ENCODE peak calls at places on chromosome 16, in four cellular contexts. K is mammary epithelial cell, P is SK-N-SH, U is GM23338. A is an unnamed sample. For H3K79me2 and H3K36me3, the result is how much of the 10 kb centered on the place peaks cover.

GRCh38 chr16:86261379-86261778 is 248.9 kb upstream of the FOXF1 start:
- DNase-seq in K (peak), P (no peak), U (no peak), A (no peak)

GRCh38 chr16:12147681-12148479 is 171.3 kb downstream of the SNX29 start:
- DNase-seq in K (no peak), P (no peak), U (peak), A (no peak)

GRCh38 chr16:513950-514349 is 13.6 kb upstream of the CAPN15 start:
- DNase-seq in K (no peak), P (no peak), U (no peak), A (no peak)

GRCh38 chr16:88338111-88338510 is 44.6 kb upstream of the ZNF469 start:
- DNase-seq in K (no peak), P (no peak), U (peak), A (no peak)

GRCh38 chr16:7115898-7116297 is 216.7 kb upstream of the RBFOX1 start:
- DNase-seq in K (no peak), P (no peak), U (no peak), A (no peak)

GRCh38 chr16:58451263-58451662 is 48.7 kb upstream of the NDRG4 start:
- DNase-seq in K (no peak), P (peak), U (no peak), A (no peak)

GRCh38 chr16:88014201-88014781 is 63.1 kb downstream of the BANP start:
- DNase-seq in K (no peak), P (no peak), U (no peak), A (no peak)

GRCh38 chr16:86809458-86809955 is 231.2 kb downstream of the FOXL1 start:
- DNase-seq in K (peak), P (no peak), U (peak), A (no peak)

GRCh38 chr16:10770907-10771306 is 27.3 kb downstream of the NUBP1 start:
- DNase-seq in K (no peak), P (no peak), U (no peak), A (no peak)

GRCh38 chr16:64351116-64351515 is 770.7 kb downstream of the CDH11 start:
- DNase-seq in K (no peak), P (no peak), U (no peak), A (no peak)

GRCh38 chr16:3173892-3174617 is 13.9 kb upstream of the OR1F1 start:
- DNase-seq in K (peak), P (peak), U (peak), A (no peak)

GRCh38 chr16:49021136-49021535 is 260.5 kb downstream of the CBLN1 start:
- DNase-seq in K (peak), P (peak), U (peak), A (peak)

GRCh38 chr16:714079-714478 is 839 bp upstream of the METRN start:
- DNase-seq in K (no peak), P (no peak), U (no peak), A (no peak)

DNA sequence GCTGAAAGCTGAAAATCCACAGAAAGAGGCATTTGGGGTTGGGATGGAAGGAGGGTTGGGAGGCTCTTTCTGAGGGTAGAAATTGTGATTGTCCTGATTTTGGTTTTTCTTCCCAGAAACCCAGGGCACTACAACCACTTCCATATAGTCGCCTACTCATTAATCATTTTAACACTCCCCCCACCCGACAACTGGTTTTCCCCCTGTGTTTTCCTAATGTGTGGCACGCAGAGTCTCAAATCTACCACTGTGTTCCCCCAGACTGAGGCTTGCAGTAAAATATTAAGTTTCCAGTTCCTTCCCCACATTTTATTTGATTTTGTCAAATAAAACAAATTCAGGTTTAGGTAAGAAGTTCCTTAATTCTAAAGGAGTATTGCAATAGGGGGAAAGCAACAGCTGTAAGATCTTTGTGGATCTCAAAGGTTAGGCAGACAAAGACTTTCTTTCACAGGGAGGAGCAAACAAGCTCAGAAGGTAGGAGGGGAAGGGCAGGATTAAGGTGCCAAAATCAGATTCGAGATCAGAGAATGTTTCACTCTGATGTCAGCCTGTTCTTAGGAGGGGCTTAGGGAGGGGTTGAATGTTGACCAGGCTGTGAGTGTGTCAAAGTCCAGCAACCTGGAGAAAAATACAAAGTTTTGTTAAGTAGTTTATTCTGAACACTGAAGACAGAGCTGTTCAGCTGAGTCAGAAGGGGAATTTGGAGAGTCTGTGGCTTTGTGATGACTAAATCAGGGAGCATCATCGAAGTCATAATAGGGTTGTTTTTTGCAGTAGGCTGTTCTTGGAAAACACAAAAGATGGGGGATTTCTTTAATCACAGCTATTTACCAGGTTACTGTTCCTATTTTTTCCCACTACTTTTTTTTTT is 3.6 kb downstream of the ZNF267 start:
- DNase-seq in K (peak), P (no peak), U (no peak), A (peak)
- H3K79me2 ChIP-seq in K (half or more), P (half or more), U (half or more), A (half or more)

DNA sequence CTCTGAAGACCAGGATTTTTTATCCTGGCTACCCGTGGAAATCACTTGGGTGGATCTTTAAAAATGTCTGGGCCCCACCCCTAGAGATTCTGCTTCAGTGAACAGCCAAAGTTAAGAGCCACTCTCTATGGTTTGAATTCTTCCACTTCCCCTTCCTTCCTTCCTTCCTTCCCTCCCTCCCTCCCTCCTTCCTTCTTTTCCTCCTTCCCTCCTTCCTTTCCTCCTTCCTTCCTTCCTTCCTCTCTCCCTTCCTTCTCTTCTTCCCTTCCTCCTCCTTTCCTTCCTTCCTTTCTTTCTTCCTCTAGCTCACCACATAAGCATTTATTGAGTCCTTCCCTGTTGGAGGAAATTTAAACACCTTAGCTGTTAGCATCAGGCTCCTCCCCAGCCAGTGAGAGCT is 203.6 kb downstream of the KATNIP start:
- DNase-seq in K (no peak), P (no peak), U (no peak), A (no peak)
- H3K36me3 ChIP-seq in K (under half), P (under half), U (under half), A (under half)

GRCh38 chr16:69310479-69311114 is 553 bp upstream of the VPS4A start:
- DNase-seq in K (no peak), P (no peak), U (no peak), A (no peak)

GRCh38 chr16:69309316-69309715 is 1.8 kb upstream of the VPS4A start:
- DNase-seq in K (peak), P (no peak), U (peak), A (no peak)

GRCh38 chr16:69313469-69313868 is 2.3 kb downstream of the VPS4A start:
- DNase-seq in K (no peak), P (no peak), U (no peak), A (no peak)

GRCh38 chr16:69311115-69311532 is at the start of gene VPS4A:
- DNase-seq in K (peak), P (peak), U (peak), A (peak)

DNA sequence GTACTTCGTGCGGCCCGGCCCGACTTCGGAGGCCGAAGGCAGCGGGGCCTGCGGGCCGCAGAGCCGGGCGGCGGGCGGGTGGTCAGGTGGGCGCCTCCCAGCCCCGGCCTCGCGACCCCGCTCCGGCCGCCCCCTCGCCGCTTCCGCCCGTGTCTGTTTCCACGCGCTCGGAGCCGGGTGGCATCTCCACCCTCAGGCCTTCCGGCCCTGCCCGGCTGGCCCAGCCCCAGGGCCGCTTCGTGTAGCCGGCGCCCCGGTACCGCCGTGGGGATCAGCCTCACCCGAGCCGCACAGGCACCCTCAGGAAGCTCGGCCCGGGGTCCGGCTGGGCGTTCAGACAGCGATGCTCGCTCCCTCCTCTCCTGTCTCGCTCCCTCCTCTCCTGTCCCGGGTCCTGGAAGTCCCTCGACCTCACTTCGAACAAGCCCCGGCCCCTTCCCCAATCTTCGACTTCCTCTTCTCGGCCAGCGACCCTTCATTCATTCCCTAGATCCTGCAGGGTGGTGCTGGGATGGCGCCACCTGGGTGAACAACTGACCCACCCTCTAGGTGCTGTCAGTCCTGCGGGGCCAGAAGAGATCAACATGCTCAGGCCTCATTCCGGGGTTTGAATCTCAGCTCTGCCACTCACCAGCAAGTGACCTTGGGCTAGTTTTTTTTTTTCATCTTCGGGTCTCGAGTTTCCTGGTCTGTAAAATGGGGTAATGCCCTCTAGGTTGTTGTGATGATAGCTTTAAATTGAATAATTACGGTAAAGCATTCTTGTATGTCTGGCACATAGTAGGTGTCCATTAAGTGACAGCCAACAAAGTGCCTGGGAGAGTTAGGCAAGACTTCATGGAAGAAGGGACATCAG is 611 bp downstream of the VPS4A start:
- DNase-seq in K (peak), P (peak), U (peak), A (peak)
- TF ChIP-seq CTCF in K (peak), P (peak), U (peak), A (peak)

GRCh38 chr16:30722443-30722842 is 23.5 kb downstream of the SRCAP start:
- DNase-seq in K (no peak), P (peak), U (peak), A (no peak)
- H3K79me2 ChIP-seq in K (half or more), P (half or more), U (under half), A (under half)

GRCh38 chr16:67957622-67958021 is 10.8 kb downstream of the SLC12A4 start:
- DNase-seq in K (no peak), P (no peak), U (no peak), A (no peak)
- H3K36me3 ChIP-seq in K (under half), P (half or more), U (under half), A (under half)

A was measured in hepatocyte.